ENCODE peak calls at places on chromosomes 5 and 9, in eight cellular contexts. P is heart left ventricle, I is uterus, M is adrenal gland, O is A549, H is breast epithelium, A is IMR-90, N is tibial nerve. Z is an unnamed sample.

GRCh38 chr5:1516615-1517601 is 6.9 kb downstream of the LPCAT1 start:
- DNase-seq in P (peak; percentile 16), I (peak; percentile 8), M (peak; percentile 13), O (peak; percentile 33), H (peak; percentile 42), A (peak; percentile 93), N (no peak), Z (no peak)

GRCh38 chr5:153569036-153569435 is 78.6 kb downstream of the GRIA1 start:
- DNase-seq in P (no peak), I (no peak), M (no peak), O (no peak), H (no peak), A (peak; percentile 46), N (no peak), Z (no peak)

GRCh38 chr9:107175826-107176500 is 107.1 kb upstream of the RAD23B start:
- DNase-seq in P (peak; percentile 76), I (no peak), M (no peak), O (no peak), H (no peak), A (no peak), N (no peak), Z (no peak)

GRCh38 chr9:15135167-15135792 is 171.7 kb downstream of the TTC39B start:
- DNase-seq in P (peak; percentile 48), I (peak; percentile 67), M (peak; percentile 60), O (peak; percentile 71), H (no peak), A (peak; percentile 69), N (peak; percentile 75), Z (peak; percentile 49)

GRCh38 chr9:93166699-93167098 is 17.2 kb upstream of the WNK2 start:
- DNase-seq in P (no peak), I (no peak), M (no peak), O (no peak), H (no peak), A (no peak), N (no peak), Z (no peak)

GRCh38 chr5:123120197-123120596 is 31.2 kb downstream of the PRDM6 start:
- DNase-seq in P (no peak), I (no peak), M (no peak), O (peak; percentile 53), H (no peak), A (no peak), N (no peak), Z (peak; percentile 5)

GRCh38 chr5:38845555-38846378 is at the start of gene OSMR:
- DNase-seq in P (peak; percentile 93), I (peak; percentile 97), M (peak; percentile 92), O (peak; percentile 95), H (peak; percentile 89), A (peak; percentile 98), N (peak; percentile 81), Z (no peak)

GRCh38 chr5:42953061-42953460 is 87.1 kb downstream of the ANXA2R start:
- DNase-seq in P (no peak), I (no peak), M (no peak), O (no peak), H (no peak), A (peak; percentile 25), N (no peak), Z (no peak)

GRCh38 chr9:97307500-97308163 is at the start of gene CCDC180:
- DNase-seq in P (no peak), I (peak; percentile 39), M (peak; percentile 37), O (no peak), H (no peak), A (no peak), N (peak; percentile 36), Z (no peak)

GRCh38 chr5:78543292-78543691 is 105.3 kb downstream of the LHFPL2 start:
- DNase-seq in P (no peak), I (no peak), M (no peak), O (no peak), H (no peak), A (no peak), N (no peak), Z (no peak)

GRCh38 chr9:126403451-126403850 is 76.8 kb downstream of the MVB12B start:
- DNase-seq in P (no peak), I (no peak), M (no peak), O (no peak), H (no peak), A (peak; percentile 5), N (no peak), Z (no peak)

GRCh38 chr5:134018154-134018985 is 13.6 kb upstream of the VDAC1 start:
- DNase-seq in P (no peak), I (no peak), M (no peak), O (peak; percentile 80), H (no peak), A (peak; percentile 22), N (no peak), Z (peak; percentile 58)

GRCh38 chr5:110917161-110917875 is 154.2 kb upstream of the TSLP start:
- DNase-seq in P (peak; percentile 30), I (no peak), M (no peak), O (no peak), H (no peak), A (peak; percentile 52), N (no peak), Z (no peak)

GRCh38 chr5:10019236-10019635 is 230.5 kb downstream of the ATPSCKMT start:
- DNase-seq in P (no peak), I (no peak), M (no peak), O (no peak), H (no peak), A (no peak), N (no peak), Z (no peak)

GRCh38 chr5:87435144-87435694 is 22.5 kb upstream of the CCNH start:
- DNase-seq in P (no peak), I (no peak), M (no peak), O (no peak), H (no peak), A (no peak), N (no peak), Z (no peak)

GRCh38 chr5:84384604-84385575 is at the start of gene EDIL3:
- DNase-seq in P (peak; percentile 56), I (peak; percentile 39), M (peak; percentile 43), O (no peak), H (no peak), A (peak; percentile 59), N (no peak), Z (peak; percentile 36)

GRCh38 chr9:4923580-4924544 is 61.2 kb upstream of the JAK2 start:
- DNase-seq in P (no peak), I (no peak), M (no peak), O (peak; percentile 32), H (no peak), A (peak; percentile 44), N (no peak), Z (peak; percentile 79)

GRCh38 chr9:125374443-125375309 is 113.0 kb downstream of the GAPVD1 start:
- DNase-seq in P (peak; percentile 69), I (peak; percentile 55), M (peak; percentile 65), O (peak; percentile 77), H (peak; percentile 67), A (peak; percentile 73), N (peak; percentile 24), Z (peak; percentile 71)

GRCh38 chr5:10578292-10578663 is 14.4 kb downstream of the ANKRD33B start:
- DNase-seq in P (no peak), I (no peak), M (no peak), O (no peak), H (no peak), A (no peak), N (no peak), Z (peak; percentile 49)

GRCh38 chr5:128082551-128083032 is 974 bp upstream of the SLC12A2 start:
- DNase-seq in P (no peak), I (no peak), M (no peak), O (peak; percentile 47), H (no peak), A (no peak), N (peak; percentile 12), Z (no peak)
- TF ChIP-seq POLR2A in P (peak; percentile 21), I (peak; percentile 9), M (peak; percentile 32), O (no peak), H (peak; percentile 54), A (no peak), N (no peak), Z (no peak)

GRCh38 chr9:35078066-35078465 is 1.7 kb downstream of the FANCG start:
- DNase-seq in P (no peak), I (no peak), M (no peak), O (no peak), H (no peak), A (no peak), N (no peak), Z (no peak)
- TF ChIP-seq POLR2A in P (no peak), I (no peak), M (no peak), O (no peak), H (no peak), A (no peak), N (no peak), Z (no peak)

GRCh38 chr5:98927988-98928801 is 612 bp downstream of the CHD1 start:
- DNase-seq in P (peak; percentile 67), I (peak; percentile 74), M (peak; percentile 73), O (peak; percentile 77), H (peak; percentile 68), A (peak; percentile 58), N (peak; percentile 64), Z (peak; percentile 88)

GRCh38 chr5:98929123-98929981 is 545 bp upstream of the CHD1 start:
- DNase-seq in P (peak; percentile 96), I (peak; percentile 96), M (peak; percentile 92), O (peak; percentile 92), H (peak; percentile 90), A (peak; percentile 95), N (peak; percentile 96), Z (peak; percentile 98)

GRCh38 chr5:98928802-98929122 is at the start of gene CHD1:
- DNase-seq in P (peak; percentile 97), I (peak; percentile 95), M (peak; percentile 95), O (peak; percentile 78), H (peak; percentile 91), A (peak; percentile 94), N (peak; percentile 90), Z (peak; percentile 99)

GRCh38 chr5:98929982-98930355 is 1.2 kb upstream of the CHD1 start:
- DNase-seq in P (no peak), I (no peak), M (no peak), O (no peak), H (no peak), A (no peak), N (peak; percentile 26), Z (no peak)

GRCh38 chr5:98927242-98927987 is 1.4 kb downstream of the CHD1 start:
- DNase-seq in P (peak; percentile 52), I (peak; percentile 47), M (peak; percentile 59), O (peak; percentile 14), H (no peak), A (peak; percentile 77), N (peak; percentile 40), Z (peak; percentile 55)
- TF ChIP-seq POLR2A in P (peak; percentile 40), I (peak; percentile 58), M (peak; percentile 55), O (no peak), H (no peak), A (peak; percentile 80), N (peak; percentile 77), Z (peak; percentile 88)

GRCh38 chr5:150758534-150759333 is at the start of gene DCTN4:
- DNase-seq in P (peak; percentile 97), I (peak; percentile 95), M (peak; percentile 95), O (peak; percentile 98), H (peak; percentile 95), A (peak; percentile 99), N (peak; percentile 95), Z (peak; percentile 97)

GRCh38 chr5:150759334-150759583 is 442 bp upstream of the DCTN4 start:
- DNase-seq in P (no peak), I (no peak), M (no peak), O (no peak), H (no peak), A (no peak), N (no peak), Z (no peak)

GRCh38 chr5:150757087-150757649 is 1.6 kb downstream of the DCTN4 start:
- DNase-seq in P (no peak), I (no peak), M (no peak), O (no peak), H (no peak), A (no peak), N (no peak), Z (peak; percentile 55)

GRCh38 chr5:150762216-150762615 is 3.4 kb upstream of the DCTN4 start:
- DNase-seq in P (no peak), I (no peak), M (no peak), O (no peak), H (no peak), A (no peak), N (no peak), Z (no peak)

GRCh38 chr5:150758210-150758533 is 645 bp downstream of the DCTN4 start:
- DNase-seq in P (no peak), I (no peak), M (no peak), O (peak; percentile 17), H (no peak), A (peak; percentile 29), N (no peak), Z (no peak)
- TF ChIP-seq POLR2A in P (no peak), I (no peak), M (peak; percentile 44), O (no peak), H (no peak), A (no peak), N (no peak), Z (no peak)

Z was measured in erythroblast.